ENCODE peak calls at places on chromosome 18, in six cellular contexts. One of them, this sample, is unnamed.

GRCh38 chr18:35022430-35023001 is 18.7 kb upstream of the MAPRE2 start:
- DNase-seq in A673: no peak
- DNase-seq in endothelial cell: no peak
- DNase-seq in neural crest cell: no peak
- DNase-seq in tibial artery: no peak
- DNase-seq in heart right ventricle: no peak
- DNase-seq in this sample: no peak

GRCh38 chr18:62957885-62958472 is 242.6 kb downstream of the PHLPP1 start:
- DNase-seq in A673: peak; percentile 54
- DNase-seq in endothelial cell: peak; percentile 71
- DNase-seq in neural crest cell: peak; percentile 37
- DNase-seq in tibial artery: peak; percentile 43
- DNase-seq in heart right ventricle: peak; percentile 46
- DNase-seq in this sample: no peak

GRCh38 chr18:36446059-36446458 is 148.5 kb downstream of the FHOD3 start:
- DNase-seq in A673: no peak
- DNase-seq in endothelial cell: no peak
- DNase-seq in neural crest cell: no peak
- DNase-seq in tibial artery: no peak
- DNase-seq in heart right ventricle: no peak
- DNase-seq in this sample: no peak

GRCh38 chr18:9577361-9577760 is 37.0 kb downstream of the PPP4R1 start:
- DNase-seq in A673: no peak
- DNase-seq in endothelial cell: no peak
- DNase-seq in neural crest cell: no peak
- DNase-seq in tibial artery: no peak
- DNase-seq in heart right ventricle: no peak
- DNase-seq in this sample: no peak

GRCh38 chr18:47987456-47987735 is 56.9 kb upstream of the SMAD2 start:
- DNase-seq in A673: no peak
- DNase-seq in endothelial cell: no peak
- DNase-seq in neural crest cell: no peak
- DNase-seq in tibial artery: no peak
- DNase-seq in heart right ventricle: no peak
- DNase-seq in this sample: no peak

GRCh38 chr18:14939141-14939540 is 191.2 kb downstream of the ANKRD30B start:
- DNase-seq in A673: no peak
- DNase-seq in endothelial cell: no peak
- DNase-seq in neural crest cell: no peak
- DNase-seq in tibial artery: no peak
- DNase-seq in heart right ventricle: no peak
- DNase-seq in this sample: no peak

GRCh38 chr18:75123113-75123512 is 85.8 kb downstream of the PTGR3 start:
- DNase-seq in A673: no peak
- DNase-seq in endothelial cell: no peak
- DNase-seq in neural crest cell: no peak
- DNase-seq in tibial artery: no peak
- DNase-seq in heart right ventricle: no peak
- DNase-seq in this sample: no peak

GRCh38 chr18:63137999-63138448 is 181.5 kb downstream of the BCL2 start:
- DNase-seq in A673: no peak
- DNase-seq in endothelial cell: peak; percentile 58
- DNase-seq in neural crest cell: no peak
- DNase-seq in tibial artery: no peak
- DNase-seq in heart right ventricle: peak; percentile 72
- DNase-seq in this sample: no peak

GRCh38 chr18:7921938-7922587 is 354.9 kb downstream of the PTPRM start:
- DNase-seq in A673: no peak
- DNase-seq in endothelial cell: no peak
- DNase-seq in neural crest cell: no peak
- DNase-seq in tibial artery: no peak
- DNase-seq in heart right ventricle: no peak
- DNase-seq in this sample: no peak

GRCh38 chr18:76401496-76401895 is 93.5 kb downstream of the ZNF516 start:
- DNase-seq in A673: no peak
- DNase-seq in endothelial cell: peak; percentile 24
- DNase-seq in neural crest cell: no peak
- DNase-seq in tibial artery: no peak
- DNase-seq in heart right ventricle: no peak
- DNase-seq in this sample: no peak

GRCh38 chr18:51236225-51236624 is 38.7 kb upstream of the MEX3C start:
- DNase-seq in A673: peak; percentile 92
- DNase-seq in endothelial cell: no peak
- DNase-seq in neural crest cell: no peak
- DNase-seq in tibial artery: no peak
- DNase-seq in heart right ventricle: no peak
- DNase-seq in this sample: no peak

GRCh38 chr18:54023471-54023870 is 201.0 kb downstream of the MBD2 start:
- DNase-seq in A673: no peak
- DNase-seq in endothelial cell: no peak
- DNase-seq in neural crest cell: no peak
- DNase-seq in tibial artery: no peak
- DNase-seq in heart right ventricle: no peak
- DNase-seq in this sample: no peak

GRCh38 chr18:55778731-55779460 is 190.9 kb upstream of the TCF4 start:
- DNase-seq in A673: peak; percentile 63
- DNase-seq in endothelial cell: no peak
- DNase-seq in neural crest cell: no peak
- DNase-seq in tibial artery: no peak
- DNase-seq in heart right ventricle: peak; percentile 38
- DNase-seq in this sample: no peak
- TF ChIP-seq CTCF in A673: no peak
- TF ChIP-seq CTCF in endothelial cell: no peak
- TF ChIP-seq CTCF in neural crest cell: no peak
- TF ChIP-seq CTCF in tibial artery: no peak
- TF ChIP-seq CTCF in heart right ventricle: no peak
- TF ChIP-seq CTCF in this sample: no peak

GRCh38 chr18:21505231-21505630 is 95.3 kb downstream of the ESCO1 start:
- DNase-seq in A673: no peak
- DNase-seq in endothelial cell: no peak
- DNase-seq in neural crest cell: no peak
- DNase-seq in tibial artery: no peak
- DNase-seq in heart right ventricle: no peak
- DNase-seq in this sample: no peak

GRCh38 chr18:21508302-21508701 is 92.2 kb downstream of the ESCO1 start:
- DNase-seq in A673: no peak
- DNase-seq in endothelial cell: no peak
- DNase-seq in neural crest cell: no peak
- DNase-seq in tibial artery: no peak
- DNase-seq in heart right ventricle: no peak
- DNase-seq in this sample: no peak

GRCh38 chr18:21513292-21513691 is 87.2 kb downstream of the ESCO1 start:
- DNase-seq in A673: no peak
- DNase-seq in endothelial cell: no peak
- DNase-seq in neural crest cell: no peak
- DNase-seq in tibial artery: no peak
- DNase-seq in heart right ventricle: no peak
- DNase-seq in this sample: no peak

GRCh38 chr18:21513741-21514140 is 86.8 kb downstream of the ESCO1 start:
- DNase-seq in A673: no peak
- DNase-seq in endothelial cell: no peak
- DNase-seq in neural crest cell: no peak
- DNase-seq in tibial artery: no peak
- DNase-seq in heart right ventricle: no peak
- DNase-seq in this sample: no peak

DNA sequence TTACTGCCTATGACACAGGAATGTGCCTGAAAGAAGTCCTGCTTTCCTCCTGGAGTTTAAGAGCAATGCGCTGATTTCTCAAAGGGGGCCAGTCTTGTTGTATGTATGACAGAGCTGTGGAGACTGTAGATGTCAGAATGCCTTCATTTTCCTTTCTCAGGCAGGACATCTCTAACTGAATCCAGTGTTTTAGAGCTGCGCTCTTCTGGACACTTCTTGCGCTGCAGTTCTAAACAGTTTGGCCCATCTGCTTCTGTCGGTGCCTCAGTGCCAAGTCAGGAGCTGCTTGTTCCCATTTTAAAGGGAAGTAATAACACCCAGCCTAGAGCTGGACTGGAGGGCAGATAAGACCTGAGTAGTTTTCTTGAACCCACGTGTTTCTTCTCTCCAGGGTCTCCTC is 91.4 kb downstream of the ESCO1 start:
- DNase-seq in A673: no peak
- DNase-seq in endothelial cell: no peak
- DNase-seq in neural crest cell: no peak
- DNase-seq in tibial artery: no peak
- DNase-seq in heart right ventricle: no peak
- DNase-seq in this sample: no peak
- TF ChIP-seq CTCF in A673: peak; percentile 20
- TF ChIP-seq CTCF in endothelial cell: no peak
- TF ChIP-seq CTCF in neural crest cell: no peak
- TF ChIP-seq CTCF in tibial artery: no peak
- TF ChIP-seq CTCF in heart right ventricle: no peak
- TF ChIP-seq CTCF in this sample: no peak

GRCh38 chr18:46917108-46917807 is at the start of the genes KATNAL2 and PIAS2:
- DNase-seq in A673: peak; percentile 92
- DNase-seq in endothelial cell: peak; percentile 82
- DNase-seq in neural crest cell: peak; percentile 69
- DNase-seq in tibial artery: peak; percentile 72
- DNase-seq in heart right ventricle: peak; percentile 66
- DNase-seq in this sample: peak; percentile 72
- TF ChIP-seq CTCF in A673: no peak
- TF ChIP-seq CTCF in endothelial cell: no peak
- TF ChIP-seq CTCF in neural crest cell: no peak
- TF ChIP-seq CTCF in tibial artery: no peak
- TF ChIP-seq CTCF in heart right ventricle: no peak
- TF ChIP-seq CTCF in this sample: no peak

GRCh38 chr18:77403969-77404535 is 154.4 kb downstream of the GALR1 start:
- DNase-seq in A673: no peak
- DNase-seq in endothelial cell: no peak
- DNase-seq in neural crest cell: no peak
- DNase-seq in tibial artery: no peak
- DNase-seq in heart right ventricle: no peak
- DNase-seq in this sample: no peak

GRCh38 chr18:77405096-77405495 is 155.4 kb downstream of the GALR1 start:
- DNase-seq in A673: no peak
- DNase-seq in endothelial cell: no peak
- DNase-seq in neural crest cell: no peak
- DNase-seq in tibial artery: no peak
- DNase-seq in heart right ventricle: no peak
- DNase-seq in this sample: no peak

GRCh38 chr18:77407733-77408132 is 158.1 kb downstream of the GALR1 start:
- DNase-seq in A673: no peak
- DNase-seq in endothelial cell: no peak
- DNase-seq in neural crest cell: no peak
- DNase-seq in tibial artery: no peak
- DNase-seq in heart right ventricle: no peak
- DNase-seq in this sample: no peak
- TF ChIP-seq CTCF in A673: no peak
- TF ChIP-seq CTCF in endothelial cell: no peak
- TF ChIP-seq CTCF in neural crest cell: no peak
- TF ChIP-seq CTCF in tibial artery: no peak
- TF ChIP-seq CTCF in heart right ventricle: no peak
- TF ChIP-seq CTCF in this sample: no peak

DNA sequence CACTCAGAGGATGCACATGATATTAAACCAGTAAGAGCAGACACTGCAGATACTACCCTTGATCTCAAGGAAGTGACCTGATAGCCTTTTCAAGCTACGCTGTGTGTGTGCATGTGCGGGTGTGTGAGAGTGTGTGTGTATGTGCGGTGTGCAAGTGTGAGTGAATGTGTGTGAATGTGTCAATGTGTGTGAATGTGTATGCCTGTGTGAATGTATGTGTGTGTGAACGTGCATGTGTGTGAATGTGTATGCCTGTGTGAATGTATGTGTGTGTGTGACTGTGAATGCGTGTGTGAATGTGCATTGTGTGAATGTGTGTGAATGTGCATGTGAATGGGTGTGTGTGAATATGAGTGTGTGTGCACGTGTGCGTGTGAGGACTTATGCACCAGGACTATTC is 53.8 kb downstream of the KCNG2 start:
- DNase-seq in A673: no peak
- DNase-seq in endothelial cell: no peak
- DNase-seq in neural crest cell: no peak
- DNase-seq in tibial artery: no peak
- DNase-seq in heart right ventricle: no peak
- DNase-seq in this sample: no peak
- TF ChIP-seq CTCF in A673: no peak
- TF ChIP-seq CTCF in endothelial cell: no peak
- TF ChIP-seq CTCF in neural crest cell: no peak
- TF ChIP-seq CTCF in tibial artery: no peak
- TF ChIP-seq CTCF in heart right ventricle: no peak
- TF ChIP-seq CTCF in this sample: no peak

GRCh38 chr18:11906181-11906580 is 1.9 kb downstream of the MPPE1 start:
- DNase-seq in A673: no peak
- DNase-seq in endothelial cell: no peak
- DNase-seq in neural crest cell: no peak
- DNase-seq in tibial artery: no peak
- DNase-seq in heart right ventricle: no peak
- DNase-seq in this sample: no peak

GRCh38 chr18:11909597-11910026 is 1.5 kb upstream of the MPPE1 start:
- DNase-seq in A673: peak; percentile 7
- DNase-seq in endothelial cell: no peak
- DNase-seq in neural crest cell: no peak
- DNase-seq in tibial artery: no peak
- DNase-seq in heart right ventricle: no peak
- DNase-seq in this sample: no peak

GRCh38 chr18:11909081-11909410 is 929 bp upstream of the MPPE1 start:
- DNase-seq in A673: peak; percentile 44
- DNase-seq in endothelial cell: no peak
- DNase-seq in neural crest cell: no peak
- DNase-seq in tibial artery: no peak
- DNase-seq in heart right ventricle: no peak
- DNase-seq in this sample: no peak

GRCh38 chr18:11906926-11907874 is 917 bp downstream of the MPPE1 start:
- DNase-seq in A673: no peak
- DNase-seq in endothelial cell: no peak
- DNase-seq in neural crest cell: no peak
- DNase-seq in tibial artery: no peak
- DNase-seq in heart right ventricle: no peak
- DNase-seq in this sample: no peak

DNA sequence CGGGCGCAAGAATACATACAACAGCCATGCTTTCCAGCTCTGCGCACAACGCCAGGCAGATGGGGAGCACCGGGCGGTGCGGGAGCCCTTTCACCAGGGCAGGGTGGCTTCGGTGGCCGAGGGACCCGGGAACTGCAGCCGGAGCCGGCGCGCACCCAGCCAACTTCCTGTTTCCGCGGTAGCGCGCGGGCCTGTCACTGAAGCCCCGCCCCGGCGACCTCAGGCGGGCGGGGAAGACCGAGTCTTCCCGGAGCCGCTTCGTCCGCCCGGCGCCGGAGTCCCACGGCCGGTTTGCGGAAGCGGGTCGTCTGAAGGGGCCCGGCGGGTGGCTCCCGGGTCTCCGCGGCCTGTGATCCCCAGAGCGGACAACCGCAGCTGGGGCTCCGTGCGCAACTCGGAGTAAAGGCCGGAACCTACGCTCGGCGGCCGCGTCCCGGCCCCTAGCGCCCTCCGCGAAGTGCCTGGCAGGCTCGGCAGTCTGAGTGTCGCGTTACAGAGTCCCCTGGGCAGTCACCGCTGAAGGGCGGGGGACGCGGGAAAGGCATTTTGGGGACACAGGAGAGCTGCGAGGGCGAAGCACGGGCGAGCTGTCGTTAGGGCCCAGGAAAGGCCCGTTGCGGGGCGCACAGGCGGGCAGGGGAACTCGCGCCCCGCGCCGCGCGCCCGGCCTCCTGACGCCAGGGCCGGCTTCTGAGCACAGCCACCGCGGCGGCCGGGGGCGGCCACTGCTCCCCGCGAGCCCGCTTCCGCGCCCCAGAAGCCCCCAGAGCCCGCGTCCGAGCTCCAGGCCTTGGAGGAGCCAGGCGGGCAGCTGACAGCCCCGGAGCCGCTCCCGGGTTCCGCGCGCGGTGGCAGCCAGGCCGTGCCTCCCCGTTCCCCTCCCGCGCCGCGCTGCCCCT is at the start of gene MPPE1:
- DNase-seq in A673: peak; percentile 91
- DNase-seq in endothelial cell: peak; percentile 85
- DNase-seq in neural crest cell: peak; percentile 82
- DNase-seq in tibial artery: peak; percentile 87
- DNase-seq in heart right ventricle: peak; percentile 89
- DNase-seq in this sample: peak; percentile 76
- TF ChIP-seq CTCF in A673: no peak
- TF ChIP-seq CTCF in endothelial cell: no peak
- TF ChIP-seq CTCF in neural crest cell: peak; percentile 18
- TF ChIP-seq CTCF in tibial artery: no peak
- TF ChIP-seq CTCF in heart right ventricle: no peak
- TF ChIP-seq CTCF in this sample: no peak

This sample was measured in progenitor cell of endocrine pancreas.